ENCODE peak calls at places on chromosomes 16 and 17, in five cellular contexts. V, Q, S, U and O are unnamed samples.

GRCh38 chr17:78990349-78991016 is 10.8 kb upstream of the LGALS3BP start:
- DNase-seq in V (no peak), Q (peak; percentile 7), S (no peak), U (peak; percentile 25), O (no peak)

GRCh38 chr16:29714396-29714795 is 31.4 kb downstream of the C16orf54 start:
- DNase-seq in V (no peak), Q (no peak), S (no peak), U (no peak), O (no peak)

GRCh38 chr16:57970971-57971370 is at the start of gene CNGB1:
- DNase-seq in V (no peak), Q (no peak), S (no peak), U (no peak), O (no peak)

GRCh38 chr17:82694647-82695046 is 3.9 kb downstream of the RAB40B start:
- DNase-seq in V (no peak), Q (no peak), S (no peak), U (no peak), O (no peak)

GRCh38 chr16:14186007-14186953 is 115.2 kb downstream of the MRTFB start:
- DNase-seq in V (no peak), Q (no peak), S (peak; percentile 9), U (peak; percentile 43), O (peak; percentile 44)

GRCh38 chr17:4968916-4969550 is 1.4 kb upstream of the SPAG7 start:
- DNase-seq in V (peak; percentile 46), Q (no peak), S (peak; percentile 67), U (no peak), O (peak; percentile 64)

GRCh38 chr17:81599719-81600486 is 37.0 kb downstream of the NPLOC4 start:
- DNase-seq in V (no peak), Q (peak; percentile 14), S (no peak), U (peak; percentile 36), O (no peak)

GRCh38 chr16:57826040-57826434 is 23.7 kb upstream of the KIFC3 start:
- DNase-seq in V (no peak), Q (no peak), S (no peak), U (no peak), O (no peak)

GRCh38 chr16:82011199-82011641 is at the start of gene SDR42E1:
- DNase-seq in V (peak; percentile 53), Q (peak; percentile 85), S (no peak), U (peak; percentile 38), O (no peak)

GRCh38 chr17:79009397-79010303 is at the start of gene CANT1:
- DNase-seq in V (peak; percentile 80), Q (peak; percentile 89), S (peak; percentile 92), U (peak; percentile 90), O (no peak)

GRCh38 chr17:35097776-35098175 is 21.9 kb downstream of the RAD51D start:
- DNase-seq in V (no peak), Q (no peak), S (no peak), U (no peak), O (no peak)

GRCh38 chr16:73071131-73071940 is 23.4 kb upstream of the ZFHX3 start:
- DNase-seq in V (no peak), Q (peak; percentile 72), S (no peak), U (no peak), O (no peak)

GRCh38 chr16:24010440-24011089 is 174.8 kb downstream of the PRKCB start:
- DNase-seq in V (peak; percentile 74), Q (peak; percentile 85), S (peak; percentile 89), U (peak; percentile 84), O (peak; percentile 19)

GRCh38 chr17:41284043-41284442 is 8.5 kb downstream of the KRTAP9-7 start:
- DNase-seq in V (no peak), Q (no peak), S (no peak), U (no peak), O (peak; percentile 83)

GRCh38 chr17:74361613-74362391 is at the start of gene BTBD17:
- DNase-seq in V (peak; percentile 49), Q (peak; percentile 61), S (peak; percentile 72), U (peak; percentile 66), O (no peak)

GRCh38 chr16:74275031-74275636 is 21.5 kb upstream of the PSMD7 start:
- DNase-seq in V (no peak), Q (no peak), S (peak; percentile 49), U (no peak), O (no peak)

GRCh38 chr16:24821129-24821528 is 24.6 kb upstream of the SLC5A11 start:
- DNase-seq in V (no peak), Q (no peak), S (no peak), U (no peak), O (no peak)

GRCh38 chr17:30549864-30550511 is 72.8 kb downstream of the GOSR1 start:
- DNase-seq in V (no peak), Q (no peak), S (no peak), U (no peak), O (no peak)

GRCh38 chr16:9098377-9099090 is 7.1 kb downstream of the HAPSTR1 start:
- DNase-seq in V (no peak), Q (no peak), S (no peak), U (no peak), O (no peak)

GRCh38 chr17:77555741-77556291 is 402.7 kb upstream of the TNRC6C start:
- DNase-seq in V (no peak), Q (peak; percentile 16), S (no peak), U (peak; percentile 49), O (no peak)

GRCh38 chr17:52106070-52106469 is 52.4 kb downstream of the CA10 start:
- DNase-seq in V (no peak), Q (no peak), S (no peak), U (no peak), O (no peak)

GRCh38 chr16:46662123-46662522 is 26.9 kb downstream of the VPS35 start:
- DNase-seq in V (no peak), Q (no peak), S (no peak), U (no peak), O (no peak)

GRCh38 chr17:30271102-30271501 is 20.6 kb downstream of the BLMH start:
- DNase-seq in V (no peak), Q (no peak), S (no peak), U (no peak), O (no peak)

GRCh38 chr16:15576960-15577958 is 65.7 kb downstream of the MARF1 start:
- DNase-seq in V (no peak), Q (peak; percentile 91), S (no peak), U (no peak), O (no peak)

GRCh38 chr17:75404223-75404738 is 1.2 kb downstream of the GRB2 start:
- DNase-seq in V (no peak), Q (peak; percentile 76), S (peak; percentile 86), U (peak; percentile 66), O (peak; percentile 44)

GRCh38 chr16:54062361-54063346 is 223.9 kb downstream of the IRX3 start:
- DNase-seq in V (no peak), Q (no peak), S (no peak), U (no peak), O (no peak)

GRCh38 chr17:11506635-11507034 is 91.6 kb upstream of the DNAH9 start:
- DNase-seq in V (no peak), Q (no peak), S (peak; percentile 12), U (no peak), O (no peak)

GRCh38 chr16:53224932-53225533 is 170.2 kb downstream of the CHD9 start:
- DNase-seq in V (no peak), Q (no peak), S (peak; percentile 86), U (no peak), O (no peak)

GRCh38 chr17:40287159-40287493 is 553 bp upstream of the CDC6 start:
- DNase-seq in V (no peak), Q (no peak), S (no peak), U (no peak), O (no peak)

GRCh38 chr17:17874478-17874877 is 37.7 kb upstream of the SREBF1 start:
- DNase-seq in V (no peak), Q (no peak), S (no peak), U (no peak), O (peak; percentile 71)

GRCh38 chr16:81492307-81492706 is 47.7 kb downstream of the CMIP start:
- DNase-seq in V (no peak), Q (no peak), S (no peak), U (no peak), O (no peak)

GRCh38 chr16:952321-952720 is 18.5 kb downstream of the LMF1 start:
- DNase-seq in V (no peak), Q (no peak), S (no peak), U (no peak), O (no peak)

GRCh38 chr16:2717360-2718263 is 2.4 kb downstream of the PRSS27 start:
- DNase-seq in V (no peak), Q (no peak), S (no peak), U (no peak), O (no peak)

GRCh38 chr17:16942141-16943031 is 29.5 kb downstream of the TNFRSF13B start:
- DNase-seq in V (no peak), Q (no peak), S (no peak), U (no peak), O (no peak)

GRCh38 chr16:29811896-29812665 is at the start of gene PRRT2:
- DNase-seq in V (no peak), Q (peak; percentile 64), S (peak; percentile 68), U (peak; percentile 76), O (no peak)

GRCh38 chr16:57628008-57628781 is at the start of gene ADGRG1:
- DNase-seq in V (peak; percentile 43), Q (no peak), S (peak; percentile 88), U (peak; percentile 90), O (peak; percentile 69)

GRCh38 chr17:11031787-11032186 is 193.9 kb upstream of the PIRT start:
- DNase-seq in V (no peak), Q (no peak), S (no peak), U (no peak), O (no peak)